ENCODE peak calls at places on chromosomes 6 and 20, in four cellular contexts. X is H9, Z is body of pancreas, T is brain microvascular endothelial cell. W is an unnamed sample.

GRCh38 chr6:43012364-43012763 is 1.4 kb downstream of the MEA1 start:
- DNase-seq in X (no peak), Z (no peak), T (no peak), W (no peak)

GRCh38 chr6:3336066-3336786 is 77.5 kb downstream of the PSMG4 start:
- DNase-seq in X (no peak), Z (peak; percentile 52), T (no peak), W (no peak)

GRCh38 chr6:12635813-12636212 is 80.8 kb upstream of the PHACTR1 start:
- DNase-seq in X (no peak), Z (no peak), T (no peak), W (no peak)

GRCh38 chr6:3761989-3762270 is 10.4 kb upstream of the PXDC1 start:
- DNase-seq in X (no peak), Z (no peak), T (no peak), W (no peak)

GRCh38 chr6:83518946-83519489 is 6.7 kb downstream of the PRSS35 start:
- DNase-seq in X (no peak), Z (no peak), T (peak; percentile 23), W (peak; percentile 11)

GRCh38 chr6:144681334-144681733 is 396.2 kb downstream of the UTRN start:
- DNase-seq in X (no peak), Z (no peak), T (no peak), W (no peak)

GRCh38 chr6:129498556-129498940 is 211.4 kb downstream of the ARHGAP18 start:
- DNase-seq in X (no peak), Z (no peak), T (no peak), W (peak; percentile 47)

GRCh38 chr20:19995220-19995863 is 21.8 kb upstream of the NAA20 start:
- DNase-seq in X (no peak), Z (peak; percentile 62), T (no peak), W (peak; percentile 70)

GRCh38 chr20:15411781-15412180 is 1074.4 kb upstream of the FLRT3 start:
- DNase-seq in X (no peak), Z (no peak), T (no peak), W (no peak)

GRCh38 chr6:135030532-135031178 is 24.0 kb downstream of the HBS1L start:
- DNase-seq in X (no peak), Z (no peak), T (no peak), W (peak; percentile 63)

DNA sequence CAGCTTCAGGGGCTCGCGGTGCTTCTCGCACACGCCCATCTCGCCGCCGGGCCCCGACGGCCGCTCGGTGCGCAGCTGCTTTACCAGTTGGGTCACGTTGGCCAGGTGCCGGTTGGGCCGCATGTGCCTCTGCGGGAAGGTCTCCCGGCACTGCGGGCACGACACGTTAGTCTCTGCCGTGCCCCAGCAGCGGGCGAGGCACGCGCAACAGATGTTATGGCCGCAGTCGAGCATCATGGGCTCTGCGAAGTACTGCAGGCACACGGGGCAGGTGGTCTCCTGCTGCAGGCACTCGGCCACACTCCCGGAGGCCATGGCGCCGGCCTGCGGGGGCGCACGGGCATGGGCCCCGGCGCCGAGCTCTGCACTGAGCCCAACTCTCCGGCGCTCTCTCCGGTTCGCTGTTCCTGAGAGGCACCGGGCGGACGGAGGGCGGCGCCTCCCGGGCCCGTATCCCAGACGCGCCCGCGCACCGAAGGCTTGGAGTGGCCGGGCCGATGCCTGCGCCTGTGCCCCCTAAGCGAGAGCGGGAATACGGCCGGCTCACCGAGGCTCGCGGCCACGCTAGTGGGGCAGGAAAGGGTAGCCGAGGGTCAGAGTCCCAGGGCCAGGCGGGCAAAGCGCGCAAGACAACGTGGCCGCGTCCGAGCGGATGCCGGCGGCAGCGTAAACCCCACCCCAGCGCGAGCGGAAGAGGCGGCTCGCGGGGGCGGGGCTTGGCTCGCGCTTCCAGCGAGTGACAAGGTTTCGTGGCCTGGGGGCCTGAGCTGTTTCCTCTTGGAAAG is at the start of gene TRIM27:
- DNase-seq in X (peak; percentile 90), Z (peak; percentile 96), T (peak; percentile 64), W (peak; percentile 92)
- TF ChIP-seq CTCF in X (no peak), Z (no peak), T (no peak), W (no peak)

DNA sequence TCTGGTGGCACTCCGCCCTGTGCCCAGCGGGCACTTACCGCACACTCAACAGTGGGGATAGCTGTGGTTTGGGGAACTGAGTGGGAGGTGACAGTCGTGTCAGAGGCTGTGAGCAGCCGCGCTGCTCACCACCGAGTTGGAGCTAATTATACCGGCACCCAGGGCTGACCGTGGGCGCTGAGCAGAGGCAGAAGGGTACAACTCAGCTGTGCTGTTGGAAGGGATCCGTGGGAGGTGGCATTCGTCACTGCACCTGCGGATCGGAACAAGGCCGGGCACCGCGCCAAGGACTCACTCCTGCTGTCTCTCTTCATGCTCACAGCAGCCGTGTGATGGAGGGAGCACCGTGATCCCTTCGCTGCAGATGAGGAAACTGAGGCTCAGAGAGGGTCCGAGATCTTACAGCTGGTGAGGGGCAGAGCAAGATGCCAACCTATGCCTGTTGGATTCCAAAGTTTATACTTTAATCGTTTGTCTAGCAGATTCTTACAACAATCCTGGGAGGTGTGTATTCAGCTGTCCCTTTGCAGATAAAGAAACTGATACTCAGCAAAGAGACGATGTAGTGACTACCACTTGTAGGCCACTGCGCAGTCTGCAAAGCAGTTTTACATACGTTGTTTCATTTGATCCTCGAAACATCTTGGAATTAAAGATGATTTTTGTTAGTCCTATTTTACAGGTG is 713 bp upstream of the ELMO2 start:
- DNase-seq in X (no peak), Z (peak; percentile 98), T (no peak), W (peak; percentile 62)
- TF ChIP-seq CTCF in X (no peak), Z (no peak), T (no peak), W (no peak)

GRCh38 chr20:31257364-31257763 is at the start of gene DEFB115:
- DNase-seq in X (no peak), Z (no peak), T (no peak), W (no peak)

GRCh38 chr20:31256959-31257358 is 505 bp upstream of the DEFB115 start:
- DNase-seq in X (no peak), Z (no peak), T (no peak), W (no peak)

GRCh38 chr20:31260326-31260932 is 3.0 kb downstream of the DEFB115 start:
- DNase-seq in X (no peak), Z (no peak), T (no peak), W (peak; percentile 27)
- TF ChIP-seq CTCF in X (peak; percentile 48), Z (peak; percentile 38), T (peak; percentile 24), W (peak; percentile 58)

DNA sequence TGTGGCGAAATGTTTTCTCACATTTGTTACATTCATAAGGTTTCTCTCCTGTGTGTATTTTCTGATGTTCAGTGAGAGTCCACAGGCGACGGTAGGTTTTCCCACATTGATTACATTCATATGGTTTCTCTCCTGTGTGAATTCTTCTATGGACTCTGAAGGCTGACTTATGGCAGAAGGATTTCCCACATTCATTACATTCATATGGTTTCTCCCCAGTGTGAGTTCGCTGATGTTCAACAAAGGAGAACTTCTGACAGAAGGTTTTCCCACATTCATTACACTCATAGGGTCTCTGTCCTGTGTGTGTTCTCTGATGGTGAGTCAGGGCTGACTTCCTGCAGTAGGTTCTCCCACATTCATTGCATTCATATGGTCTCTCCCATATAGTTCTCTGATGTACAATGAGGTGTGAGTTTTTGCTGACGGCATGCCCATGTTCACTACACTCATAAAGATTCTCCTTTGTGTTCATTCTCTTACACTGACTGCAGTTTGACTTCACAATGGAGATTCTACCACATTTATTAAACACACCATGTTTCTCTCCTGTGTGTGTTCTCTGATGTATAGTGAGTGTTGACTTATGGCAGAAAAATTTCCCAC is 11.9 kb downstream of the ZNF334 start:
- DNase-seq in X (no peak), Z (no peak), T (no peak), W (no peak)
- TF ChIP-seq CTCF in X (no peak), Z (no peak), T (no peak), W (no peak)

GRCh38 chr6:31158140-31158862 is at the start of gene TCF19:
- DNase-seq in X (peak; percentile 98), Z (peak; percentile 99), T (peak; percentile 99), W (peak; percentile 99)

GRCh38 chr6:31156647-31157046 is 955 bp downstream of the CCHCR1 start:
- DNase-seq in X (no peak), Z (no peak), T (no peak), W (no peak)

GRCh38 chr6:31161216-31162126 is 3.1 kb downstream of the TCF19 start:
- DNase-seq in X (no peak), Z (no peak), T (no peak), W (no peak)

GRCh38 chr6:31157543-31158139 is at the start of gene CCHCR1:
- DNase-seq in X (no peak), Z (no peak), T (no peak), W (no peak)

DNA sequence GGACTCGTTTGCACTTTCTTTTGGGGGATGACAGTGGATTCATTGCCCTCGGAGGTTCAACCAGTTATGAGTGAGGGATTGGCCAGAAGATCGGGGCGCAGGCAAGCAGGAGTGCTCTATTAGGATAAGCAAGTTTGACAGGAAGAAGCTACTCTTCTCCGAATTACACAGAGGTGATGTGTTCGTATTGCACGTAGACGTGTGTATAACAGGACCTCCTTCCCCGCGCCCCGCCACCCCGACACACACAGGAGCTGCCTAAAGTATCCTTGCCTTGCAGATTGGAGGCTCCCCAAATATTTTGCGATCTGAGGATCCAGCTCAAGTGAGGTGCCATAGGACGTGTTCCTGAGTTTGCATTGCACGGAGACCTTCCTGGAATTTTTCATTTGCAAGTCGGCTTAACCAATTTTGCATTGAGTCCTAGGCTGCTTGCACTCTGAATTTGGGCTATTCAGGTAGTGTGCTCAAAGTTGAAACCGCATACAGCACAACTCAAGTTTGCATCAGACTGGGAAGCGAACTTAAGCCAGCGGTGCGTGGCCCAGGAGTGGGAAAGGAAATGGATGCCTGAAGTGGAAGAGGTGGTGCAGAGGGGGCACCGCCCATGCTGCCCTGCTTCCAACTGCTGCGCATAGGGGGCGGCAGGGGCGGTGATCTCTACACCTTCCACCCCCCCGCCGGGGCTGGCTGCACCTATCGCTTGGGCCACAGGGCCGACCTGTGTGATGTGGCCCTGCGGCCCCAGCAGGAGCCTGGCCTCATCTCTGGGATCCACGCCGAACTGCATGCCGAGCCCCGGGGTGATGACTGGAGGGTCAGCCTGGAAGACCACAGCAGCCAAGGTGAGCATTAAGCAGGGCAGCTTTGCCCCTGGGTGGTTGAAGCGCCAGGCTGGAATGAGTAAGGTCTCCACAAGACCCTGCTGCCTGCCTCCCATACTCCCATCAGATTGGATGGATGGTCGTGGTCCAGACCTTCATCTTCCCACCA is 770 bp downstream of the TCF19 start:
- DNase-seq in X (peak; percentile 78), Z (no peak), T (peak; percentile 2), W (peak; percentile 6)
- TF ChIP-seq CTCF in X (peak; percentile 54), Z (no peak), T (peak; percentile 25), W (no peak)

GRCh38 chr6:85118233-85118632 is 331.6 kb upstream of the NT5E start:
- DNase-seq in X (peak; percentile 41), Z (no peak), T (no peak), W (no peak)
- TF ChIP-seq CTCF in X (peak; percentile 66), Z (no peak), T (peak; percentile 48), W (no peak)

DNA sequence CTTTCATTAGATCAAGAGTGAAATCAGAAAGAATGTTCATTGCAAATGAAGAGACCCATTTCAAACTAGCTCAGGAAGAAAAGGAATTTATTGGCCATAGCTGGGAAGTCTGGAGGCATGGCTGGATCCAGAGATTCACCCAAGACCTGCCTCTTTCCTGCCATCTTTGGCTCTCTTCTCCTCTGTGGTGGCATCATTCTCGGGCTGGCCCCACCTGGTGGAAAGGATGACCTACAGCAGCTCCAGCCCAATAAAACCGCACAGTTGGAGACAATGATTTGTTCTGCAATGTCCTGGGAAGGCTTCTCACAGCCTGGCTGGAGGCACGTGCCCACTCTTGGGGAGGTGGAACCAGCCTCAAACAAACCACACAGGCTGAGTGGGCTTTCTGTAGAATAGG is 18.1 kb upstream of the FERMT1 start:
- DNase-seq in X (no peak), Z (no peak), T (no peak), W (no peak)
- TF ChIP-seq CTCF in X (peak; percentile 52), Z (no peak), T (peak; percentile 46), W (no peak)

GRCh38 chr6:111872521-111873177 is 603 bp downstream of the FYN start:
- DNase-seq in X (peak; percentile 49), Z (peak; percentile 20), T (peak; percentile 32), W (no peak)
- TF ChIP-seq CTCF in X (peak; percentile 16), Z (no peak), T (no peak), W (no peak)